ENCODE peak calls at places on chromosomes 12 and 14, in ten cellular contexts. J is fibroblast of the aortic adventitia, N is aorta, H is DND-41, A is AG04450, U is adrenal gland, X is foreskin fibroblast, V is K562, Q is spleen, P is brain microvascular endothelial cell. Z is an unnamed sample.

GRCh38 chr14:106318700-106319099 is 792.3 kb downstream of the TMEM121 start:
- DNase-seq in Q (no peak), V (peak), P (no peak), N (no peak), J (no peak), H (peak), A (no peak), X (no peak), U (peak), Z (no peak)

GRCh38 chr14:35807131-35807961 is 1.7 kb downstream of the RALGAPA1 start:
- DNase-seq in J (no peak), U (no peak), Q (no peak), X (no peak), H (no peak), V (no peak), P (no peak), A (no peak), N (no peak), Z (no peak)

GRCh38 chr12:63362801-63363200 is 211.8 kb upstream of the AVPR1A start:
- DNase-seq in N (no peak), P (peak), J (no peak), A (no peak), V (no peak), H (no peak), Q (no peak), U (no peak), X (peak), Z (peak)

GRCh38 chr12:979355-979754 is 11.7 kb upstream of the ERC1 start:
- DNase-seq in Q (no peak), N (no peak), X (no peak), P (no peak), U (peak), A (no peak), H (no peak), J (no peak), V (no peak), Z (no peak)

GRCh38 chr12:19003110-19003509 is 126.4 kb upstream of the PLEKHA5 start:
- DNase-seq in P (no peak), J (peak), X (no peak), V (no peak), N (no peak), Q (no peak), A (no peak), U (no peak), H (no peak), Z (no peak)

GRCh38 chr12:65335021-65335714 is 56.7 kb downstream of the MSRB3 start:
- DNase-seq in N (no peak), Q (no peak), H (no peak), P (peak), U (peak), J (peak), V (no peak), X (peak), A (peak), Z (peak)

GRCh38 chr12:64618953-64619590 is 8.8 kb downstream of the RASSF3 start:
- DNase-seq in A (no peak), H (no peak), P (peak), N (no peak), U (peak), V (no peak), X (peak), Q (no peak), J (peak), Z (no peak)

GRCh38 chr12:131413471-131413870 is 297.4 kb upstream of the SFSWAP start:
- DNase-seq in U (no peak), J (no peak), Q (peak), H (no peak), X (no peak), P (no peak), V (no peak), N (no peak), A (no peak), Z (no peak)

GRCh38 chr12:3962661-3963483 is 89.7 kb upstream of the PARP11 start:
- DNase-seq in N (no peak), Q (peak), J (no peak), U (peak), P (no peak), H (no peak), V (no peak), X (no peak), A (no peak), Z (no peak)

GRCh38 chr12:1207276-1207675 is 216.3 kb downstream of the ERC1 start:
- DNase-seq in P (no peak), A (no peak), H (no peak), Q (no peak), V (no peak), X (no peak), J (no peak), N (no peak), U (no peak), Z (no peak)

GRCh38 chr14:43475762-43476161 is 1031.3 kb downstream of the FSCB start:
- DNase-seq in H (no peak), N (no peak), A (no peak), U (no peak), P (no peak), V (no peak), X (no peak), J (no peak), Q (no peak), Z (no peak)

GRCh38 chr14:34501004-34501580 is 38.4 kb downstream of the EAPP start:
- DNase-seq in U (no peak), Q (no peak), J (no peak), V (no peak), H (no peak), X (no peak), P (no peak), A (no peak), N (no peak), Z (no peak)

GRCh38 chr14:31837056-31837455 is 240.0 kb upstream of the ARHGAP5 start:
- DNase-seq in V (no peak), P (no peak), J (no peak), U (no peak), Q (no peak), N (no peak), X (no peak), H (no peak), A (no peak), Z (no peak)

GRCh38 chr12:554001-554285 is 94.2 kb downstream of the B4GALNT3 start:
- DNase-seq in V (no peak), N (peak), H (no peak), A (no peak), P (no peak), U (no peak), X (no peak), Q (peak), J (no peak), Z (no peak)

GRCh38 chr12:2959194-2959507 is at the start of gene TEAD4:
- DNase-seq in X (peak), Q (no peak), U (peak), A (peak), P (peak), V (peak), N (peak), J (peak), H (no peak), Z (no peak)

GRCh38 chr14:76486251-76486743 is 110.4 kb downstream of the ESRRB start:
- DNase-seq in H (no peak), J (no peak), X (no peak), P (no peak), A (no peak), Q (peak), V (no peak), U (no peak), N (no peak), Z (no peak)

GRCh38 chr14:64289571-64289970 is 4.6 kb downstream of the ESR2 start:
- DNase-seq in A (no peak), Q (no peak), U (peak), H (no peak), J (no peak), N (no peak), V (no peak), P (no peak), X (no peak), Z (no peak)

GRCh38 chr12:29216797-29217583 is 67.9 kb downstream of the FAR2 start:
- DNase-seq in P (no peak), J (peak), A (no peak), N (no peak), U (no peak), V (no peak), H (no peak), Q (no peak), X (peak), Z (no peak)

GRCh38 chr12:18277196-18277595 is 15.9 kb downstream of the PIK3C2G start:
- DNase-seq in Q (no peak), H (no peak), P (no peak), V (no peak), A (no peak), X (no peak), J (no peak), N (no peak), U (no peak), Z (no peak)

GRCh38 chr14:50951032-50951431 is 6.7 kb upstream of the PYGL start:
- DNase-seq in Q (no peak), U (no peak), V (no peak), H (no peak), N (no peak), J (no peak), X (no peak), A (no peak), P (no peak), Z (no peak)

GRCh38 chr12:2262449-2262848 is 209.7 kb downstream of the CACNA1C start:
- DNase-seq in P (no peak), H (no peak), X (no peak), N (no peak), Q (no peak), V (no peak), U (no peak), A (no peak), J (no peak), Z (no peak)

GRCh38 chr12:96501139-96501741 is 11.9 kb downstream of the CFAP54 start:
- DNase-seq in Q (peak), P (peak), N (no peak), J (peak), H (peak), X (peak), V (peak), U (peak), A (no peak), Z (peak)

GRCh38 chr14:79254069-79254775 is 957.1 kb downstream of the DIO2 start:
- DNase-seq in P (peak), J (peak), X (peak), V (no peak), U (no peak), N (no peak), Q (no peak), A (no peak), H (no peak), Z (no peak)

GRCh38 chr12:108839011-108839889 is 18.1 kb downstream of the SSH1 start:
- DNase-seq in Q (peak), A (no peak), H (no peak), N (peak), J (peak), V (no peak), X (peak), U (peak), P (no peak), Z (no peak)

GRCh38 chr14:88553886-88554457 is 835 bp downstream of the PTPN21 start:
- DNase-seq in U (peak), Q (no peak), H (no peak), P (no peak), A (no peak), J (peak), V (no peak), X (peak), N (no peak), Z (no peak)

GRCh38 chr12:58938440-58938839 is 18.1 kb upstream of the LRIG3 start:
- DNase-seq in V (no peak), A (no peak), U (no peak), J (no peak), X (no peak), Q (no peak), N (no peak), P (no peak), H (no peak), Z (no peak)

DNA sequence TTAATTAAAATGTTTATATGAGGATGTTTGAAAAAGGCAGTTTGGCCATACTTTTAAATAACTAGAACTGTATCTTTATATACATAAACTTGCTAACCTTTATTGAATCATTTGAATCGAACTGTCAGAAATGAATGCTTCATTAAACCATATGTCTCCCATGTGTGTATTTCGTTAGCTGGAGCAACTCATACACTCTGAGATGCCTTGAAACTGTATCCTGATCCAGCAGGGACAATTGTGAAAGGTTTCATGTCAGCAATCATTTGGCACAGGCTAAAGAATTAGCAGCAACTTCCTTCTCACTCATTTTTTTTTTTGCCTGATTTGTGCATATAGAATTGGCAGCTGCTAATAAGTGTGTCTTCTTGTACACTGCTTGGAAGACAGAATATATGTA is 109.9 kb downstream of the NAV3 start:
- DNase-seq in V (no peak), J (peak), Q (no peak), U (no peak), N (no peak), X (peak), P (peak), H (no peak), A (no peak), Z (no peak)
- H3K4me3 ChIP-seq in V (no peak), J (peak), Q (no peak), U (no peak), N (no peak), X (peak), P (peak), H (no peak), A (peak), Z (peak)

GRCh38 chr14:68260121-68260520 is 440.5 kb downstream of the RAD51B start:
- DNase-seq in H (no peak), V (no peak), Q (no peak), X (no peak), J (no peak), N (no peak), A (no peak), P (no peak), U (no peak), Z (no peak)

GRCh38 chr14:68262567-68262966 is 443.0 kb downstream of the RAD51B start:
- DNase-seq in P (no peak), J (no peak), Q (no peak), N (no peak), X (no peak), U (no peak), V (no peak), H (no peak), A (no peak), Z (no peak)

GRCh38 chr14:68263563-68264350 is 444.2 kb downstream of the RAD51B start:
- DNase-seq in Q (no peak), X (peak), V (no peak), U (no peak), H (no peak), J (peak), N (no peak), P (no peak), A (no peak), Z (no peak)

GRCh38 chr14:68257969-68258368 is 438.4 kb downstream of the RAD51B start:
- DNase-seq in N (no peak), V (no peak), P (no peak), Q (no peak), A (no peak), X (no peak), H (no peak), J (no peak), U (no peak), Z (no peak)

GRCh38 chr14:68261092-68261842 is 441.7 kb downstream of the RAD51B start:
- DNase-seq in A (no peak), X (no peak), Q (no peak), U (no peak), J (no peak), V (no peak), P (no peak), H (no peak), N (no peak), Z (no peak)
- H3K4me3 ChIP-seq in A (no peak), X (no peak), Q (no peak), U (no peak), J (no peak), V (no peak), P (no peak), H (no peak), N (no peak), Z (no peak)

DNA sequence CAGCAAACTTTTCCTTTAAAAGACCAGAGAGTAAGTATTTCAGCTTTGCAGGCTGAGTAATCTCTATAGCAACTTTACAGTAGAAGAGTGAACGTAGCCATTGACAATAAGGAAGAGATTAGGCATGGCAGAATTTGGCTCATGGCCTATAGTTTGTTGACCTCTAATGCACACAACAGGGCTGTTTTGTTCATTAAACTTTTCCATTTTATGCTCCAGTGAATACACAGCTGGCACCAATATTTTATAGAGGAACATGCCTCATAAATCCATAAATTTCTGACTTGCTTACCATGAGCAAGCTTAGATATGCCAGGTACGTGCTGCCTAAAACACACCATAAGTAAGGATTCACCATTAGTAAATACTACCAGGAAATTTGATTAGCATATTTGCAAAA is 609.0 kb upstream of the STXBP6 start:
- DNase-seq in V (no peak), A (no peak), Q (no peak), P (no peak), H (no peak), X (no peak), J (no peak), U (no peak), N (no peak), Z (no peak)
- H3K4me3 ChIP-seq in V (no peak), A (no peak), Q (no peak), P (no peak), H (no peak), X (no peak), J (no peak), U (no peak), N (no peak), Z (no peak)

GRCh38 chr14:104681689-104682074 is 7.7 kb upstream of the INF2 start:
- DNase-seq in X (peak), U (peak), A (no peak), N (peak), V (no peak), J (peak), Q (peak), H (no peak), P (peak), Z (peak)
- H3K4me3 ChIP-seq in X (peak), U (peak), A (peak), N (no peak), V (no peak), J (peak), Q (no peak), H (no peak), P (peak), Z (peak)

GRCh38 chr12:104410326-104410725 is 46.4 kb upstream of the CHST11 start:
- DNase-seq in Q (no peak), N (no peak), P (no peak), V (no peak), A (no peak), X (no peak), U (no peak), H (no peak), J (peak), Z (no peak)

GRCh38 chr12:104413330-104413729 is 43.4 kb upstream of the CHST11 start:
- DNase-seq in V (no peak), H (no peak), N (no peak), Q (no peak), P (no peak), X (no peak), A (no peak), J (no peak), U (no peak), Z (no peak)

GRCh38 chr12:104412681-104413080 is 44.1 kb upstream of the CHST11 start:
- DNase-seq in J (no peak), Q (no peak), P (no peak), U (no peak), A (no peak), V (no peak), X (no peak), H (no peak), N (no peak), Z (no peak)

GRCh38 chr12:104410786-104411185 is 46.0 kb upstream of the CHST11 start:
- DNase-seq in J (peak), H (no peak), A (no peak), Q (no peak), V (no peak), X (no peak), P (no peak), N (no peak), U (no peak), Z (no peak)

DNA sequence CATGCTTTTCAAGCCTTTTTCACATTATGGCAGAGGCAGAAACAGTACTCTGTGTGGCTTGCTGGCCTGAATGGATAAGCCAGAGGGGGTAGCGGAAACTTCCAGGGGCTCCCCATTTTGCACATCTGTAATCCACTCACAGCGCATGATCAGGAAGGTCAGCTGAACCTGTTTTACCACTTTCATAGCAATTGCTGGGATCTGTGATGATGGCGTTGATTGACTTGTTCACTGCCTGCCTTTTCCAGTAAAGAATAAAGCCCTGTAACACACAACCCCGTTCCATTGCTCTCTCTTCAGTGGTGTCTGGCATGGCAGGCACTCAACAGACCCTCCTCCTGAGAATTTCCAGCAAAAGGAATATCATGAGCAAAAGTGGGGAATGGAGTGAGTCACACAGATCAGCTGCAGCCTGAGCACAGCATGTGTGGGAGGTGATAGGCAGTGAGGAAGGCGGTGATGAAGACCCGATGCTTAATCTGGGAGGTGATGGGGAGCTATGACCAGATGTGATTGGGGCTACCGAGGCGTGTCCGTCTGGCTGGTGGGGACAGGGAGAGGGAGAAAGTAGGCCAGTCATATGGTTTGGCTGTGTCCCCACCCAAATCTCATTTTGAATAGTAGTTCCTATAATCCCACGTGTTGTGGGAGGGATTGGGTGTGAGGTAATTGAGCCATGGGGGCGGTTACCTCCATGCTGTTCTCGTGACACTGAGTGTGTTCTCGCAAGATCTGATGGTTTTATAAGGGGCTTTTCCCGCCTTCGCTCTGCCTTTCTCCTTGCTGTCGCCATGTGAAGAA is 44.7 kb upstream of the CHST11 start:
- DNase-seq in J (no peak), H (no peak), X (peak), A (no peak), V (peak), P (peak), N (no peak), Q (no peak), U (no peak), Z (no peak)
- H3K4me3 ChIP-seq in J (no peak), H (no peak), X (no peak), A (no peak), V (no peak), P (no peak), N (no peak), Q (no peak), U (no peak), Z (no peak)

Z was measured in kidney epithelial cell.